ENCODE peak calls at places on chromosomes 1 and 21, in seven cellular contexts. O is cardiac fibroblast, L is OCI-LY7, Z is MCF 10A, A is thoracic aorta, V is GM13977, T is A549. M is an unnamed sample.

GRCh38 chr21:29018540-29018939 is 609 bp downstream of the RWDD2B start:
- DNase-seq in A (no peak), O (peak; percentile 30), T (no peak), Z (no peak), V (no peak), L (no peak), M (no peak)

GRCh38 chr1:192620096-192620495 is 15.9 kb upstream of the RGS13 start:
- DNase-seq in L (no peak), T (no peak), A (no peak), Z (no peak), V (no peak), O (no peak), M (no peak)

GRCh38 chr1:58855351-58856165 is 71.7 kb upstream of the JUN start:
- DNase-seq in O (peak; percentile 84), T (no peak), Z (no peak), V (no peak), L (no peak), A (no peak), M (no peak)

GRCh38 chr1:243964915-243965314 is 86.2 kb upstream of the ZBTB18 start:
- DNase-seq in L (no peak), O (no peak), A (no peak), T (no peak), V (no peak), Z (peak; percentile 33), M (no peak)

GRCh38 chr1:197779921-197780320 is 4.6 kb upstream of the DENND1B start:
- DNase-seq in A (no peak), L (no peak), Z (no peak), V (no peak), T (no peak), O (no peak), M (no peak)

GRCh38 chr21:17745086-17745485 is 74.1 kb downstream of the C21orf91 start:
- DNase-seq in O (no peak), Z (no peak), L (no peak), A (no peak), V (no peak), T (no peak), M (no peak)

GRCh38 chr1:212355230-212355969 is 59.3 kb downstream of the PACC1 start:
- DNase-seq in O (no peak), T (no peak), A (no peak), V (no peak), L (no peak), Z (no peak), M (no peak)

GRCh38 chr21:42892582-42892930 is 553 bp upstream of the NDUFV3 start:
- DNase-seq in T (no peak), A (no peak), Z (no peak), V (no peak), O (no peak), L (no peak), M (no peak)

GRCh38 chr1:85240174-85240601 is 19.3 kb downstream of the C1orf52 start:
- DNase-seq in O (peak; percentile 67), Z (peak; percentile 46), A (no peak), V (peak; percentile 28), L (peak; percentile 9), T (no peak), M (peak; percentile 41)

GRCh38 chr1:32393832-32394140 is 455 bp downstream of the BSDC1 start:
- DNase-seq in Z (no peak), L (peak; percentile 29), A (no peak), V (no peak), T (no peak), O (no peak), M (peak; percentile 35)

GRCh38 chr1:57492846-57493245 is 69.0 kb upstream of the DAB1 start:
- DNase-seq in V (no peak), O (no peak), Z (no peak), T (no peak), A (no peak), L (no peak), M (no peak)

GRCh38 chr1:210596641-210597040 is 267.9 kb downstream of the HHAT start:
- DNase-seq in A (no peak), O (no peak), V (no peak), L (no peak), T (no peak), Z (no peak), M (no peak)

GRCh38 chr1:52599236-52599635 is 2.9 kb upstream of the GPX7 start:
- DNase-seq in Z (no peak), A (no peak), L (no peak), V (no peak), T (no peak), O (no peak), M (no peak)

GRCh38 chr1:16286122-16286521 is 49.1 kb upstream of the CPLANE2 start:
- DNase-seq in V (no peak), A (no peak), T (no peak), O (no peak), L (no peak), Z (no peak), M (no peak)

DNA sequence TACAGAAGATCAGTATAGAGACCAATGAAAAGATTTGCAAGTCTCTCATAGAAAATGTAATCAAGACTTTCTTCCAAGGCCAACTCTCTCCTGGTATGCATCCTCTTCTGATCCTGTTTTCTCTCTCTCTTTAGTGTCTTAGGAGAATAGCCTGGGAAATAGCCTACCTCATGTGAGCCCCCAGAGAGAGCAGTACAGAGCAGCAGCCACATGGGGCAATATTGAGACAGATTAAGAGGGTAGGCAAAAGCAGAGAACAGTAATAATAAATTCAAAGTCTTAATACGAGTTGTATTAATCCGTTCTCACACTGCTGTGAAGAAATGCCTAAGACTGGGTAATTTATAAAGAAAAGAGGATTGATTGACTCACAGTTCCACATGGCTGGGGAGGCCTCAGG is 61.4 kb downstream of the RNASEL start:
- DNase-seq in T (no peak), L (no peak), A (no peak), O (no peak), Z (no peak), V (no peak), M (no peak)
- TF ChIP-seq CTCF in T (no peak), L (peak; percentile 60), A (no peak), O (peak; percentile 14), Z (no peak), V (no peak), M (no peak)

GRCh38 chr1:3530086-3530930 is 75.8 kb downstream of the ARHGEF16 start:
- DNase-seq in Z (peak; percentile 45), V (no peak), L (no peak), O (no peak), T (no peak), A (no peak), M (no peak)
- TF ChIP-seq CTCF in Z (no peak), V (no peak), L (no peak), O (no peak), T (no peak), A (peak; percentile 34), M (no peak)

GRCh38 chr1:178513278-178513983 is 522 bp downstream of the TEX35 start:
- DNase-seq in L (no peak), T (no peak), O (peak; percentile 78), Z (no peak), A (no peak), V (no peak), M (no peak)
- TF ChIP-seq CTCF in L (no peak), T (no peak), O (no peak), Z (no peak), A (no peak), V (no peak), M (no peak)

GRCh38 chr1:168064216-168064615 is 72.5 kb downstream of the GPR161 start:
- DNase-seq in T (no peak), L (no peak), A (no peak), V (no peak), Z (no peak), O (no peak), M (no peak)

GRCh38 chr1:168065511-168065910 is 71.2 kb downstream of the GPR161 start:
- DNase-seq in V (no peak), L (no peak), T (no peak), O (no peak), Z (no peak), A (no peak), M (no peak)

DNA sequence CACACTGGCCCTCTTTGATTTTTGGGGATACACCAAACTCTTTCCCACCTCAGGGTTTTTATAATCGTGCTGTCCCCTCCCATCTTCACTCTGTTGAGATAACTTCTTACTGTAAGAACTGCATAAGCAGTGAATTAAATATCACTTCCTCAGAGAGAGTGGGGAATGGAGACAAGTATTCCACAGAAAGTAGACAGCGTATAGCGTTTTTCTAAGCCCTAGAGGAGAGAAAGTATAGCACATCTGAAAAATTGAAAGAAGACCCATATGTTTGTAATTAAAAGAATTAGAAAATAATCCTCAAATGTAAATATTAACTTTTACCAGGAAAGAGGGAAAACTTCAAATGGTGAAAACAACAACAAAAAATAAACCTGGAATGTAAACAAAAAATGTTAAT is 67.3 kb downstream of the GPR161 start:
- DNase-seq in O (no peak), Z (no peak), V (no peak), L (no peak), A (no peak), T (no peak), M (no peak)
- TF ChIP-seq CTCF in O (no peak), Z (no peak), V (no peak), L (no peak), A (no peak), T (no peak), M (no peak)

DNA sequence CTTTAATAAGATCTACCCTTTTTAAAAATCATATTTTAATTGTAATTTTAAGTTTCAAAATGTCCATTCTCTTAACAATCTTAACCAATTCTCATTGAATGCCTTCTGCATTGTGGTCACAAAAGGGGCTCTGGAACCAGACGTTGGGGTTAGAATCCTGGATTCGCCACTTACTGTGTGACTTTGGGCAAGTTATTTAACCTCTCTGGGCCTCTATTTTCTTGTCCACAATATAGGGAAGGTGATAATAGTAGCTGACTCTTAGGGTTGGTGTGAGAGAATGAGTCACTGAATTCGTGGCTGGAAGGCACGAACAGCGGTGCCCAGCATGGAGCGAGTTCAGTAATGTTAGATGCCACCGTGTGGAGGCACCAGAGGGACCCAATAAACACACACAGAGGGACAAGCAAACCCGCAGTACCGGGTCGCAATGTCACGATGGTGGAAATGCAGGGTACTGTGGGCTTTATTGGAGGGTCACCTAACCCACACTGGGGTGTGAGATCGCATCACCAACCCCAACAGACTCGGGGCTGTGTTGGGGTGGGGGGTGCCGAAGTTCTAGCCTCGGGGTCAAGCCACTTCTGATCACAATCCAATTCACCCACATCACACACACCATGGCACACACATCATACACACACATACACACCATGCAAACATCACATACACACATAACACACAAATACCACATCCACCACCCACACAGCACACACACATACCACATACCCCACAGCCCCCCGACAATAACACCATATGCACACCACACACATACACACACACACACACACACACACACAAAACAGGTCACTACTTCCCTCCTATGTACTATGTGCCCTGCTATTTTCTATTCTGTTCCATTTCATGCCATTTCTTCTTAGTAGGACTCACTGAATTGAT is 27.0 kb upstream of the IFNAR2 start:
- DNase-seq in T (peak; percentile 4), V (no peak), L (no peak), A (no peak), Z (peak; percentile 47), O (no peak), M (no peak)
- TF ChIP-seq CTCF in T (no peak), V (no peak), L (no peak), A (no peak), Z (no peak), O (no peak), M (no peak)